ENCODE peak calls at places on chromosomes 3 and 15, in four cellular contexts. One of them, this sample, is unnamed.

GRCh38 chr3:130741946-130742610 is 4.6 kb downstream of the PIK3R4 start:
- DNase-seq in colonic mucosa: no peak
- DNase-seq in HuH-7: no peak
- DNase-seq in ACHN: no peak
- DNase-seq in this sample: no peak

GRCh38 chr3:44355634-44356033 is 17.1 kb downstream of the TCAIM start:
- DNase-seq in colonic mucosa: no peak
- DNase-seq in HuH-7: no peak
- DNase-seq in ACHN: no peak
- DNase-seq in this sample: no peak

GRCh38 chr15:81133782-81134461 is at the start of gene CFAP161:
- DNase-seq in HuH-7: no peak
- DNase-seq in ACHN: peak; percentile 62
- DNase-seq in colonic mucosa: peak; percentile 63
- DNase-seq in this sample: peak; percentile 75

GRCh38 chr3:120039642-120040610 is 54.3 kb downstream of the GSK3B start:
- DNase-seq in HuH-7: no peak
- DNase-seq in colonic mucosa: no peak
- DNase-seq in ACHN: peak; percentile 15
- DNase-seq in this sample: no peak

GRCh38 chr3:33063651-33064051 is 33.3 kb downstream of the GLB1 start:
- DNase-seq in colonic mucosa: no peak
- DNase-seq in ACHN: no peak
- DNase-seq in HuH-7: no peak
- DNase-seq in this sample: no peak

GRCh38 chr3:81914254-81914653 is 152.8 kb upstream of the GBE1 start:
- DNase-seq in colonic mucosa: no peak
- DNase-seq in HuH-7: no peak
- DNase-seq in ACHN: no peak
- DNase-seq in this sample: no peak

GRCh38 chr3:43621406-43621973 is 321 bp downstream of the ANO10 start:
- DNase-seq in ACHN: peak; percentile 19
- DNase-seq in colonic mucosa: peak; percentile 64
- DNase-seq in HuH-7: no peak
- DNase-seq in this sample: peak; percentile 46

GRCh38 chr3:29759021-29759359 is 478.1 kb downstream of the RBMS3 start:
- DNase-seq in ACHN: no peak
- DNase-seq in HuH-7: no peak
- DNase-seq in colonic mucosa: no peak
- DNase-seq in this sample: no peak

GRCh38 chr3:29141197-29141911 is 139.5 kb upstream of the RBMS3 start:
- DNase-seq in HuH-7: no peak
- DNase-seq in colonic mucosa: no peak
- DNase-seq in ACHN: no peak
- DNase-seq in this sample: no peak

GRCh38 chr3:111936967-111937366 is 41.9 kb upstream of the ABHD10 start:
- DNase-seq in colonic mucosa: no peak
- DNase-seq in HuH-7: no peak
- DNase-seq in ACHN: no peak
- DNase-seq in this sample: no peak

This sample was measured in stomach.